ENCODE peak calls at places on chromosomes 11 and 22, in four cellular contexts. O is HepG2, N is K562, K is GM12878. X is an unnamed sample.

GRCh38 chr22:40484906-40485660 is 114.7 kb downstream of the SGSM3 start:
- DNase-seq in N (no peak), K (no peak), O (no peak), X (no peak)

GRCh38 chr22:22918297-22918965 is 30.8 kb downstream of the IGLL5 start:
- DNase-seq in K (no peak), N (no peak), O (no peak), X (no peak)

GRCh38 chr22:16915711-16916110 is 90.5 kb upstream of the XKR3 start:
- DNase-seq in O (no peak), K (no peak), N (no peak), X (no peak)

GRCh38 chr22:32733196-32733595 is 68.3 kb upstream of the TIMP3 start:
- DNase-seq in O (no peak), K (no peak), N (no peak), X (no peak)

GRCh38 chr11:10605941-10606381 is 37.5 kb upstream of the LYVE1 start:
- DNase-seq in K (no peak), O (peak; percentile 8), N (peak; percentile 46), X (peak; percentile 26)

GRCh38 chr11:79045811-79046304 is 395.0 kb downstream of the TENM4 start:
- DNase-seq in N (no peak), K (no peak), O (no peak), X (no peak)

GRCh38 chr22:30537083-30537731 is 9.3 kb downstream of the SEC14L6 start:
- DNase-seq in K (no peak), O (no peak), N (no peak), X (no peak)

GRCh38 chr22:45925811-45926351 is 51.1 kb downstream of the WNT7B start:
- DNase-seq in K (no peak), O (no peak), N (no peak), X (no peak)

GRCh38 chr11:6557063-6557462 is 46.4 kb downstream of the RRP8 start:
- DNase-seq in O (no peak), K (no peak), N (no peak), X (no peak)

GRCh38 chr22:38490915-38491314 is 15.2 kb downstream of the DDX17 start:
- DNase-seq in K (no peak), N (no peak), O (peak; percentile 83), X (no peak)

GRCh38 chr11:97110376-97110775 is 720.6 kb downstream of the JRKL start:
- DNase-seq in N (no peak), O (no peak), K (no peak), X (no peak)

GRCh38 chr22:39748877-39749276 is 144.7 kb downstream of the ENTHD1 start:
- DNase-seq in O (no peak), K (no peak), N (no peak), X (no peak)

GRCh38 chr22:19991645-19992451 is 24.8 kb downstream of the ARVCF start:
- DNase-seq in K (no peak), N (no peak), O (no peak), X (no peak)

GRCh38 chr11:1727861-1728260 is 22.5 kb downstream of the IFITM10 start:
- DNase-seq in O (no peak), N (no peak), K (no peak), X (no peak)

GRCh38 chr22:42613869-42614268 is 814 bp downstream of the POLDIP3 start:
- DNase-seq in N (no peak), O (no peak), K (no peak), X (no peak)

GRCh38 chr11:534592-535518 is 521 bp downstream of the HRAS start:
- DNase-seq in O (no peak), N (no peak), K (no peak), X (peak; percentile 27)

GRCh38 chr22:37443086-37443485 is 15.8 kb upstream of the ELFN2 start:
- DNase-seq in K (no peak), O (no peak), N (no peak), X (no peak)

GRCh38 chr11:120135838-120136237 is 2.1 kb downstream of the TRIM29 start:
- DNase-seq in K (no peak), N (no peak), O (no peak), X (no peak)

GRCh38 chr11:31531293-31531692 is 21.7 kb downstream of the ELP4 start:
- DNase-seq in K (no peak), O (no peak), N (no peak), X (no peak)

GRCh38 chr11:21814169-21814568 is 378.7 kb upstream of the ANO5 start:
- DNase-seq in O (peak; percentile 40), K (no peak), N (no peak), X (no peak)

GRCh38 chr11:47899801-47900200 is 51.7 kb upstream of the NUP160 start:
- DNase-seq in O (no peak), N (no peak), K (peak; percentile 75), X (no peak)

GRCh38 chr11:125274309-125274708 is 109.8 kb downstream of the PKNOX2 start:
- DNase-seq in O (no peak), N (no peak), K (no peak), X (no peak)

GRCh38 chr22:38927033-38927789 is 30.2 kb upstream of the APOBEC3A start:
- DNase-seq in K (peak; percentile 7), N (peak; percentile 30), O (no peak), X (peak; percentile 80)

GRCh38 chr11:18987454-18988231 is 48.4 kb upstream of the MRGPRX1 start:
- DNase-seq in N (no peak), O (no peak), K (no peak), X (no peak)

GRCh38 chr11:43067681-43068080 is 244.1 kb upstream of the API5 start:
- DNase-seq in O (no peak), N (no peak), K (no peak), X (no peak)
- TF ChIP-seq TARDBP in O (no peak), N (no peak), K (no peak), X (no peak)

DNA sequence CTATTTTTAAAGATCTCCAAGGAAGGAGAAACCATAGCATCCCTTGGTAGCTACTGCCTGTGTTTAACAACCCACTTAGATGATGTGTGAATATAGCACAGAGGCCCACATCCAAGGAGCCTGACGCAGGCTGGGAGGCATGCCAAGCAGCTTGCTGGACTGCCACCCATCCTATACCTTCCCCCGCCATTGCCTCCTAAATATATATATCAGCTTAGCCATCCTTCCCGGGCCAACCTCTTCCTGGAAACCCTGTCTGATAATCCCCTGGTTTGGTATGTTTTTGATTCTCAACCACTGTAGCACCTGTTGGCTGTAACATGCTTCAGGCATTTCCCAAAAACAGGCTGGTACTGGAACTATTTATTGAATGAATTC is 77.6 kb upstream of the PHF21A start:
- DNase-seq in N (no peak), K (no peak), O (no peak), X (no peak)
- TF ChIP-seq BHLHE40 in N (no peak), K (no peak), O (no peak), X (no peak)

GRCh38 chr11:108221401-108221800 is 1.0 kb downstream of the NPAT start:
- DNase-seq in N (no peak), K (no peak), O (no peak), X (no peak)

GRCh38 chr11:108223449-108224149 is 732 bp downstream of the ATM start:
- DNase-seq in N (peak; percentile 59), K (no peak), O (no peak), X (no peak)

GRCh38 chr11:108220721-108221346 is 1.6 kb downstream of the NPAT start:
- DNase-seq in N (peak; percentile 26), O (no peak), K (no peak), X (no peak)

GRCh38 chr11:108222686-108223448 is at the start of gene ATM:
- DNase-seq in K (peak; percentile 99), O (peak; percentile 97), N (peak; percentile 95), X (peak; percentile 96)

DNA sequence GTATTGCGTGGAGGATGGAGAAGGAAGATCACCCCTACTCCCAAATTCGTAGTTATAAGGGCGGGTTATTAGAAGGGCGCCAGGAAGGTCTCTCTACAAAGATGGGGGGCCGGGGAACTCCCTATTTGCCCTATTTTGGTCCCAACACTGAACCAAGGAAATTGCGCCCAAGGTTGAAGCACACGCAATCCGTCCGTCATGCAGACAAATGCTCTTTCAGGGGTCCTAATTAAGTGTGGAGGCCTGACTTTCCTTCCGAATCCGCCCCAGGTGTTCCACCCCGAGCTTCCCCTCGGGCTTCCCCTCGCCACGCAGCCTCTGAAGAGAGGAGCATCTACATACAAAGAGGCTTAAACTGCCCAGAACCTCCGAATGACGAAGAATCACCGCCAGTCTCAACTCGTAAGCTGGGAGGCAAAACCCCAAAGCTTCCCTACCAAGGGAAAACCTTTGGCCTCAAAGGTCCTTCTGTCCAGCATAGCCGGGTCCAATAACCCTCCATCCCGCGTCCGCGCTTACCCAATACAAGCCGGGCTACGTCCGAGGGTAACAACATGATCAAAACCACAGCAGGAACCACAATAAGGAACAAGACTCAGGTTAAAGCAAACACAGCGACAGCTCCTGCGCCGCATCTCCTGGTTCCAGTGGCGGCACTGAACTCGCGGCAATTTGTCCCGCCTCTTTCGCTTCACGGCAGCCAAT is at the start of gene NPAT:
- DNase-seq in O (no peak), N (peak; percentile 13), K (no peak), X (no peak)
- TF ChIP-seq FOXM1 in O (no peak), N (no peak), K (no peak), X (no peak)

GRCh38 chr11:78037056-78037455 is 14.0 kb upstream of the KCTD14 start:
- DNase-seq in K (no peak), O (peak; percentile 58), N (no peak), X (no peak)
- TF ChIP-seq TARDBP in K (no peak), O (no peak), N (no peak), X (no peak)

X was measured in HEK293T.